ENCODE peak calls at places on chromosomes 16 and 17, in five cellular contexts. One of them, this sample, is unnamed.

GRCh38 chr16:20084624-20085226 is 11.0 kb upstream of the GPR139 start:
- DNase-seq in K562: peak
- DNase-seq in GM12878: no peak
- DNase-seq in HepG2: peak
- DNase-seq in H1: no peak
- DNase-seq in this sample: peak

GRCh38 chr16:12639044-12639443 is 164.6 kb downstream of the CPPED1 start:
- DNase-seq in GM12878: no peak
- DNase-seq in H1: no peak
- DNase-seq in HepG2: peak
- DNase-seq in K562: peak
- DNase-seq in this sample: peak

GRCh38 chr16:84749815-84750214 is 50.0 kb downstream of the USP10 start:
- DNase-seq in GM12878: no peak
- DNase-seq in HepG2: no peak
- DNase-seq in K562: no peak
- DNase-seq in H1: no peak
- DNase-seq in this sample: no peak

GRCh38 chr16:29743827-29744531 is 1.8 kb downstream of the C16orf54 start:
- DNase-seq in K562: no peak
- DNase-seq in H1: peak
- DNase-seq in GM12878: no peak
- DNase-seq in HepG2: no peak
- DNase-seq in this sample: no peak

GRCh38 chr16:20918486-20919239 is 18.1 kb downstream of the LYRM1 start:
- DNase-seq in HepG2: no peak
- DNase-seq in K562: peak
- DNase-seq in H1: no peak
- DNase-seq in GM12878: no peak
- DNase-seq in this sample: no peak

GRCh38 chr17:15194859-15195277 is 70.3 kb downstream of the PMP22 start:
- DNase-seq in HepG2: no peak
- DNase-seq in H1: no peak
- DNase-seq in GM12878: no peak
- DNase-seq in K562: no peak
- DNase-seq in this sample: no peak

GRCh38 chr17:45719335-45720071 is 64.6 kb upstream of the CRHR1 start:
- DNase-seq in HepG2: peak
- DNase-seq in K562: peak
- DNase-seq in H1: no peak
- DNase-seq in GM12878: no peak
- DNase-seq in this sample: peak

GRCh38 chr17:2705888-2706795 is 5.4 kb downstream of the CLUH start:
- DNase-seq in K562: no peak
- DNase-seq in HepG2: no peak
- DNase-seq in H1: no peak
- DNase-seq in GM12878: no peak
- DNase-seq in this sample: no peak

GRCh38 chr16:56615353-56615752 is 7.0 kb downstream of the MT2A start:
- DNase-seq in K562: no peak
- DNase-seq in GM12878: no peak
- DNase-seq in HepG2: no peak
- DNase-seq in H1: no peak
- DNase-seq in this sample: no peak

GRCh38 chr17:42329025-42329976 is 41.0 kb downstream of the STAT5A start:
- DNase-seq in K562: no peak
- DNase-seq in GM12878: no peak
- DNase-seq in H1: peak
- DNase-seq in HepG2: no peak
- DNase-seq in this sample: peak

GRCh38 chr16:48524348-48525200 is 85.4 kb downstream of the N4BP1 start:
- DNase-seq in K562: no peak
- DNase-seq in H1: no peak
- DNase-seq in GM12878: no peak
- DNase-seq in HepG2: peak
- DNase-seq in this sample: no peak

GRCh38 chr17:38586788-38587187 is 19.0 kb downstream of the SRCIN1 start:
- DNase-seq in HepG2: no peak
- DNase-seq in K562: no peak
- DNase-seq in GM12878: no peak
- DNase-seq in H1: no peak
- DNase-seq in this sample: no peak

GRCh38 chr16:53768593-53768992 is 64.6 kb downstream of the FTO start:
- DNase-seq in GM12878: no peak
- DNase-seq in K562: peak
- DNase-seq in HepG2: no peak
- DNase-seq in H1: no peak
- DNase-seq in this sample: peak

GRCh38 chr17:79607941-79608728 is 2.7 kb downstream of the RBFOX3 start:
- DNase-seq in GM12878: no peak
- DNase-seq in HepG2: no peak
- DNase-seq in H1: peak
- DNase-seq in K562: peak
- DNase-seq in this sample: no peak

GRCh38 chr16:31700530-31701388 is 172.8 kb upstream of the ZNF267 start:
- DNase-seq in HepG2: peak
- DNase-seq in H1: peak
- DNase-seq in K562: peak
- DNase-seq in GM12878: peak
- DNase-seq in this sample: no peak

GRCh38 chr17:80762076-80762475 is 217.4 kb downstream of the RPTOR start:
- DNase-seq in H1: no peak
- DNase-seq in HepG2: no peak
- DNase-seq in K562: no peak
- DNase-seq in GM12878: no peak
- DNase-seq in this sample: no peak

DNA sequence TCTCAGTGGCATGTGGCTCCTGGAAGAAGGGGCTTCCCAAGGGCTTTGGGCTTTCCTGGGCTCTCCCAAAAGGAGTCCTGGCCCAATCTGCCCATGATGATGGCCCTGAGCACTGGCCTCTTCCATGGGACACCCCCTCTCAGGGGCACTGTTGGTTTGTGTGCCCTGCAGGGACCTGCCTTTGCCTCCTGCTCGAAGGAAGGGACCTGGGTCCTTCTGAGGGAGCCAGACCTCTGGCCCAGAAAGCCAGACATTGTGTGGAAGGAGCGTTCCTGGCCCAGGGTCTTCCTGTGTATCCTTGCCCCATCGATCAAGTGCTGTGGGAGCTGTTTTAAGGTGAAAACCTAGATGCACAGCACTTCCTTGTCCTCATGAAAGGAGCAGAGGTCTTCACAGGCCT is 1689.3 kb downstream of the TP53TG3F start:
- DNase-seq in HepG2: no peak
- DNase-seq in K562: no peak
- DNase-seq in GM12878: no peak
- DNase-seq in H1: no peak
- DNase-seq in this sample: no peak
- TF ChIP-seq HDAC2 in HepG2: no peak
- TF ChIP-seq HDAC2 in K562: no peak
- TF ChIP-seq HDAC2 in GM12878: no peak
- TF ChIP-seq HDAC2 in H1: no peak
- TF ChIP-seq HDAC2 in this sample: no peak

GRCh38 chr17:4040784-4041183 is 76.5 kb upstream of the ATP2A3 start:
- DNase-seq in GM12878: no peak
- DNase-seq in K562: no peak
- DNase-seq in HepG2: no peak
- DNase-seq in H1: no peak
- DNase-seq in this sample: no peak

GRCh38 chr17:4049546-4049945 is 85.3 kb upstream of the ATP2A3 start:
- DNase-seq in H1: no peak
- DNase-seq in GM12878: no peak
- DNase-seq in K562: no peak
- DNase-seq in HepG2: no peak
- DNase-seq in this sample: no peak

GRCh38 chr17:4048218-4048617 is 84.0 kb upstream of the ATP2A3 start:
- DNase-seq in H1: no peak
- DNase-seq in GM12878: no peak
- DNase-seq in K562: peak
- DNase-seq in HepG2: no peak
- DNase-seq in this sample: no peak

GRCh38 chr17:4043862-4044261 is 79.6 kb upstream of the ATP2A3 start:
- DNase-seq in HepG2: no peak
- DNase-seq in H1: no peak
- DNase-seq in GM12878: peak
- DNase-seq in K562: no peak
- DNase-seq in this sample: no peak

DNA sequence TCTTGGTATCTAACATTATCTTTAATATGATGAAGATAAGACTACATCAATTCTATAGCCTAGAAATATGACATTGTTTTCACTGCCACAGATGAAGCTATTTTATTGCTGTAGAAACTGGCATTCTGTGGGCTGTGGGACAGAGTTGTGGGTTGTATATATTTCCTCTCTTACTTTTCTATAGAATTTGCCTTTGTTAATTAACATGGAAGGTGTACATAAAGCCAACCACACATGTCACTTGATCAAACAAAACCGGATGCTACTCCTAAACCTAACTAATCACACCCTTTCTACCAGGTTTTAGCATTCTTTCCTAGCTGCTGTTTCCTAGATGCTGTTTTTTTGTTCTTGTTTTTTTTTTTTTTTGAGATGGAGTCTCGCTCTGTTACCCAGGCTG is 81.2 kb upstream of the ATP2A3 start:
- DNase-seq in HepG2: no peak
- DNase-seq in GM12878: no peak
- DNase-seq in K562: no peak
- DNase-seq in H1: no peak
- DNase-seq in this sample: no peak
- TF ChIP-seq HDAC2 in HepG2: no peak
- TF ChIP-seq HDAC2 in GM12878: no peak
- TF ChIP-seq HDAC2 in K562: no peak
- TF ChIP-seq HDAC2 in H1: no peak
- TF ChIP-seq HDAC2 in this sample: no peak

GRCh38 chr16:10579965-10580918 is at the start of gene EMP2:
- DNase-seq in GM12878: no peak
- DNase-seq in H1: peak
- DNase-seq in HepG2: peak
- DNase-seq in K562: peak
- DNase-seq in this sample: peak

GRCh38 chr16:10577305-10578202 is 2.8 kb downstream of the EMP2 start:
- DNase-seq in K562: no peak
- DNase-seq in HepG2: no peak
- DNase-seq in H1: no peak
- DNase-seq in GM12878: no peak
- DNase-seq in this sample: no peak

GRCh38 chr16:10579575-10579964 is 828 bp downstream of the EMP2 start:
- DNase-seq in K562: no peak
- DNase-seq in GM12878: no peak
- DNase-seq in HepG2: no peak
- DNase-seq in H1: no peak
- DNase-seq in this sample: no peak

GRCh38 chr16:10576390-10577304 is 3.8 kb downstream of the EMP2 start:
- DNase-seq in HepG2: no peak
- DNase-seq in H1: no peak
- DNase-seq in GM12878: no peak
- DNase-seq in K562: peak
- DNase-seq in this sample: no peak

GRCh38 chr16:10578474-10579316 is 1.7 kb downstream of the EMP2 start:
- DNase-seq in GM12878: no peak
- DNase-seq in H1: no peak
- DNase-seq in K562: no peak
- DNase-seq in HepG2: peak
- DNase-seq in this sample: no peak
- TF ChIP-seq HDAC2 in GM12878: no peak
- TF ChIP-seq HDAC2 in H1: no peak
- TF ChIP-seq HDAC2 in K562: no peak
- TF ChIP-seq HDAC2 in HepG2: peak
- TF ChIP-seq HDAC2 in this sample: no peak

GRCh38 chr16:5867250-5867649 is 769.7 kb upstream of the EEF2KMT start:
- DNase-seq in H1: no peak
- DNase-seq in GM12878: no peak
- DNase-seq in HepG2: no peak
- DNase-seq in K562: no peak
- DNase-seq in this sample: no peak
- TF ChIP-seq HDAC2 in H1: no peak
- TF ChIP-seq HDAC2 in GM12878: no peak
- TF ChIP-seq HDAC2 in HepG2: no peak
- TF ChIP-seq HDAC2 in K562: no peak
- TF ChIP-seq HDAC2 in this sample: no peak

GRCh38 chr17:41026668-41027471 is at the start of gene KRTAP1-5:
- DNase-seq in H1: no peak
- DNase-seq in K562: no peak
- DNase-seq in HepG2: no peak
- DNase-seq in GM12878: no peak
- DNase-seq in this sample: no peak
- TF ChIP-seq HDAC2 in H1: no peak
- TF ChIP-seq HDAC2 in K562: no peak
- TF ChIP-seq HDAC2 in HepG2: no peak
- TF ChIP-seq HDAC2 in GM12878: no peak
- TF ChIP-seq HDAC2 in this sample: no peak

GRCh38 chr16:8088820-8089338 is 501.4 kb downstream of the TMEM114 start:
- DNase-seq in H1: no peak
- DNase-seq in K562: peak
- DNase-seq in GM12878: no peak
- DNase-seq in HepG2: no peak
- DNase-seq in this sample: no peak
- TF ChIP-seq HDAC2 in H1: no peak
- TF ChIP-seq HDAC2 in K562: no peak
- TF ChIP-seq HDAC2 in GM12878: no peak
- TF ChIP-seq HDAC2 in HepG2: no peak
- TF ChIP-seq HDAC2 in this sample: no peak

DNA sequence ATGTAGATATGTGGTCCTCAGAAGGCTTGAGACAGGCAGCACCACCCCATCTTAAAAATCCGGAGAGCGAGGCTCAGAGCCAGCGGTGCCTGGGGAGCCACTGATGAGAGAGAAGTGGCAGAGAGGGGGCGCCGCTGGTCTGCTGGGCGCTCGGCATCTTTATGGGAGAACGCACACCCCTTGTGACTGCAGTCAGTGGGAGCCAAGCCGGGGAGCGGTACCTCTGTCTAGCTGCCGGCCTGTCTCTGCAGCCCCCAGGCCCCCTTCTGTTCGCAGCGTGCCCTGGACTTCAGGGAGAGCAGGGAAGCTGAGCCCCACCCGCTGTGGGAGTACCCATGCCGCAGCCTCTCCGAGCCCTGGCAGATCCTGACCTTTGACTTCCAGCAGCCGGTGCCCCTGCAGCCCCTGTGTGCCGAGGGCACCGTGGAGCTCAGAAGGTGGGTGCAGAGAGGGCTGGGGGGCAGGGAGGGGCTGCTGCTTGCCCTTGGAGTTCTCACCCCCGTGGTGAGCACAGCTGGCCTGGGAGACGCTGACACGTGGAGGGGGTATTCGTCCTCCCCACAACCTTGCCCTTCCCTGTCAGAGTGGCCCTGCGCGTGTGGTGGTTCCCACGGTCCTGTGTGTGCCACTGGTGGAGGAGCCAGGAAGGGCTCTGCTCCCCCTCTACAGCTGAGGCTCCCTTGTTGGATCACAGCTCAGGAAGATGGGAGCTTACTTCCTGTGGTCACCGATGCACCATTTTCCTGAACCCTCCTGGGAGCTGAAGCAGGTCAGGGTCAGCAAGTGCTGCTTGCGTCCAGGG is 44.8 kb downstream of the PRMT7 start:
- DNase-seq in H1: peak
- DNase-seq in HepG2: no peak
- DNase-seq in GM12878: no peak
- DNase-seq in K562: no peak
- DNase-seq in this sample: no peak
- TF ChIP-seq HDAC2 in H1: no peak
- TF ChIP-seq HDAC2 in HepG2: no peak
- TF ChIP-seq HDAC2 in GM12878: no peak
- TF ChIP-seq HDAC2 in K562: no peak
- TF ChIP-seq HDAC2 in this sample: no peak

GRCh38 chr16:1078579-1079021 is 6.1 kb downstream of the SSTR5 start:
- DNase-seq in K562: no peak
- DNase-seq in HepG2: peak
- DNase-seq in GM12878: no peak
- DNase-seq in H1: no peak
- DNase-seq in this sample: peak
- TF ChIP-seq HDAC2 in K562: no peak
- TF ChIP-seq HDAC2 in HepG2: peak
- TF ChIP-seq HDAC2 in GM12878: no peak
- TF ChIP-seq HDAC2 in H1: no peak
- TF ChIP-seq HDAC2 in this sample: no peak

This sample was measured in A549.